ENCODE peak calls at places on chromosome 1, in seven cellular contexts. B is H1, N is SK-N-SH, K is K562, J is HCT116, O is GM12878, D is HepG2. H is an unnamed sample.

GRCh38 chr1:28171246-28171645 is 5.2 kb downstream of the PTAFR start:
- DNase-seq in B (no peak), N (no peak), K (no peak), J (no peak), O (no peak), D (no peak), H (no peak)

GRCh38 chr1:18217398-18218043 is 109.9 kb downstream of the IGSF21 start:
- DNase-seq in B (peak; percentile 68), N (peak; percentile 46), K (peak; percentile 58), J (peak; percentile 31), O (no peak), D (peak; percentile 33), H (peak; percentile 13)

GRCh38 chr1:17075470-17076255 is 21.8 kb upstream of the SDHB start:
- DNase-seq in B (peak; percentile 80), N (no peak), K (peak; percentile 79), J (peak; percentile 18), O (no peak), D (peak; percentile 37), H (no peak)

GRCh38 chr1:177981186-177981585 is 11.3 kb upstream of the SEC16B start:
- DNase-seq in B (no peak), N (no peak), K (no peak), J (no peak), O (no peak), D (no peak), H (no peak)

GRCh38 chr1:18001725-18002124 is 105.9 kb upstream of the IGSF21 start:
- DNase-seq in B (no peak), N (no peak), K (no peak), J (no peak), O (no peak), D (no peak), H (no peak)

GRCh38 chr1:156099282-156099681 is 15.2 kb upstream of the LMNA start:
- DNase-seq in B (no peak), N (no peak), K (no peak), J (no peak), O (no peak), D (no peak), H (no peak)

GRCh38 chr1:61453111-61453961 is 271.6 kb downstream of the TM2D1 start:
- DNase-seq in B (peak; percentile 76), N (peak; percentile 75), K (peak; percentile 59), J (peak; percentile 57), O (peak; percentile 15), D (peak; percentile 92), H (peak; percentile 79)

GRCh38 chr1:91007827-91008226 is 14.0 kb downstream of the ZNF644 start:
- DNase-seq in B (no peak), N (no peak), K (no peak), J (no peak), O (no peak), D (no peak), H (no peak)

GRCh38 chr1:243712890-243713425 is 137.1 kb downstream of the AKT3 start:
- DNase-seq in B (no peak), N (no peak), K (no peak), J (peak; percentile 19), O (no peak), D (no peak), H (no peak)

GRCh38 chr1:247548092-247548491 is 842 bp upstream of the GCSAML start:
- DNase-seq in B (no peak), N (no peak), K (no peak), J (no peak), O (no peak), D (no peak), H (no peak)

GRCh38 chr1:176778056-176778455 is 315.1 kb downstream of the PAPPA2 start:
- DNase-seq in B (no peak), N (no peak), K (no peak), J (no peak), O (no peak), D (no peak), H (no peak)

GRCh38 chr1:218674280-218674773 is 329.2 kb downstream of the TGFB2 start:
- DNase-seq in B (peak; percentile 59), N (no peak), K (no peak), J (peak; percentile 78), O (no peak), D (peak; percentile 68), H (peak; percentile 18)

GRCh38 chr1:185154912-185155513 is 1.7 kb downstream of the TRMT1L start:
- DNase-seq in B (no peak), N (no peak), K (peak; percentile 24), J (no peak), O (no peak), D (no peak), H (no peak)

GRCh38 chr1:54680387-54680786 is 35.3 kb upstream of the TTC4 start:
- DNase-seq in B (no peak), N (no peak), K (no peak), J (no peak), O (no peak), D (no peak), H (no peak)

GRCh38 chr1:44328767-44329416 is 26.2 kb downstream of the ERI3 start:
- DNase-seq in B (no peak), N (no peak), K (no peak), J (no peak), O (no peak), D (no peak), H (no peak)

GRCh38 chr1:17561252-17561558 is 21.7 kb downstream of the ARHGEF10L start:
- DNase-seq in B (no peak), N (no peak), K (no peak), J (no peak), O (no peak), D (no peak), H (no peak)

GRCh38 chr1:26696191-26696644 is 403 bp downstream of the ARID1A start:
- DNase-seq in B (no peak), N (peak; percentile 73), K (peak; percentile 82), J (no peak), O (no peak), D (no peak), H (no peak)

GRCh38 chr1:31498376-31499040 is 77.8 kb upstream of the TINAGL1 start:
- DNase-seq in B (no peak), N (no peak), K (no peak), J (no peak), O (no peak), D (no peak), H (no peak)

GRCh38 chr1:214117780-214118179 is 130.0 kb downstream of the PROX1 start:
- DNase-seq in B (no peak), N (no peak), K (no peak), J (no peak), O (no peak), D (no peak), H (no peak)

GRCh38 chr1:214120951-214121350 is 133.2 kb downstream of the PROX1 start:
- DNase-seq in B (no peak), N (no peak), K (no peak), J (no peak), O (no peak), D (no peak), H (peak; percentile 53)

GRCh38 chr1:214111796-214112195 is 124.0 kb downstream of the PROX1 start:
- DNase-seq in B (no peak), N (peak; percentile 28), K (no peak), J (no peak), O (no peak), D (no peak), H (no peak)

GRCh38 chr1:214122110-214122509 is 134.3 kb downstream of the PROX1 start:
- DNase-seq in B (no peak), N (no peak), K (no peak), J (no peak), O (no peak), D (no peak), H (no peak)

GRCh38 chr1:214116258-214116657 is 128.5 kb downstream of the PROX1 start:
- DNase-seq in B (no peak), N (no peak), K (no peak), J (no peak), O (no peak), D (no peak), H (no peak)
- TF ChIP-seq JUND in B (no peak), N (no peak), K (no peak), J (no peak), O (no peak), D (no peak), H (no peak)

DNA sequence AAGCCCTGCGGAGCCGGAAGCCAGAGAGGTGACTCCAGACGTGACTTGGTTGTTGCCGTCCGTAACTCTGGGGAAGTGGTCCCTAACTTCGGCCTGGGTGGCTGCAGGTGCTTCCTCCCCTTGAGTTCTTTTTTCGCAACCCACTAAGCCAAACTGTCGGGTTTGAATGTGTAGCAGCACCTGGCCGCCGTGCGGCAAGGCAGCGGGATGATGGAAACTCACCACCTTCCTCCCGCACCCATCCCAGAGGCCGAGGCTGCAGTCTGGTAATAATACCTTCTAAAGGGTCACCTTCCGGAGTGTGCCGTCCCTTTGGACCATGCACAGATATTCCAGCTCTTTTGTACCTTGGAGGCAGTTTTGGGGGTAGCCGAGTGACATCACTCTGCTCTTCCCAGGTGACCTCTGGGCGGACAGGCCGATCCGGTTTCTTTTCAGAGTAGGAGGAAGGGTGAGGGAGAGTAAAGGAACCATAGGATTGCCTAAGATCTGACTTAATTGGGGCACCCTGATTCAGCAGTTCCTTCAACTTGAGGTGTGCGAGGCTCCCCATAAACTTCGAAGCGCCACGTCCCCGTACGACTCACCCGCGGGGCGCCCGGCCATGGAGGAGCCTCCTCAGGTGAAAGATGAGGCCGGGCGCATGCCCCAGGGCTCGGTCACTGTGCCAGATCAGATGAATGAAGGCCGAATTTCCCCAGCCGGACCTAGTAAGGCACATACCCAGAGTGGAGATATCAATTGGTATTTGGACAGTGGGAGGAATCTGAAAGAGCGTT is 1.0 kb downstream of the KCNK1 start:
- DNase-seq in B (peak; percentile 65), N (peak; percentile 26), K (no peak), J (no peak), O (no peak), D (no peak), H (peak; percentile 77)
- TF ChIP-seq JUND in B (no peak), N (no peak), K (no peak), J (no peak), O (no peak), D (no peak), H (no peak)

DNA sequence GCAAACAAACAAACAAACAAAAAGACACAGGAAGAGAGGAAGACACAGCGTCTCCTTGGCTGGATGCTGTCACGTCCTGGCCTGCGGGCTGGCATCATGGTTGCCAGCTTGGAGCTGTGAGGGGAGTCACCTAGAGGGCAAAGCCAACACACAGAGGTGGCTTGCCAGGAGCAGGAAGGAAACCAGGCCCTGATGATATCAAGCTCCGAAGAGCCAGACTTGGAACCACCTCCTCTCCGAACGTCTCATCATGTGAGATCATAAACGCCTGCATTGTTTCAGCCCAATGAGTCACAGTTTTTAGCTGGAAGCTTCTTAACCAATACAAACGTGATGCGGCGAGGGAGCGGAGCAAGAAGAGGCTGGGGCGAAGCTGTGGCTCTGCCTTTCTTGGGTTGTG is 8.7 kb downstream of the PLA2G2D start:
- DNase-seq in B (no peak), N (no peak), K (no peak), J (peak; percentile 21), O (no peak), D (peak; percentile 16), H (no peak)
- TF ChIP-seq JUND in B (no peak), N (peak; percentile 12), K (no peak), J (no peak), O (no peak), D (no peak), H (no peak)

GRCh38 chr1:233168384-233168783 is 127.1 kb downstream of the PCNX2 start:
- DNase-seq in B (no peak), N (no peak), K (no peak), J (no peak), O (no peak), D (no peak), H (no peak)

GRCh38 chr1:233166896-233167295 is 128.6 kb downstream of the PCNX2 start:
- DNase-seq in B (no peak), N (no peak), K (no peak), J (no peak), O (no peak), D (no peak), H (no peak)

GRCh38 chr1:233170741-233171140 is 124.8 kb downstream of the PCNX2 start:
- DNase-seq in B (no peak), N (no peak), K (no peak), J (no peak), O (no peak), D (no peak), H (no peak)

GRCh38 chr1:233172201-233172600 is 123.3 kb downstream of the PCNX2 start:
- DNase-seq in B (no peak), N (no peak), K (no peak), J (peak; percentile 31), O (no peak), D (peak; percentile 11), H (peak; percentile 89)
- TF ChIP-seq JUND in B (no peak), N (no peak), K (no peak), J (no peak), O (no peak), D (no peak), H (no peak)